ENCODE peak calls at places on chromosomes 7 and 10, in seven cellular contexts. W, H, M, I, Z, R and S are unnamed samples.

GRCh38 chr10:22681783-22682183 is 32.6 kb downstream of the PIP4K2A start:
- DNase-seq in M (peak), Z (no peak), I (peak), H (no peak), R (peak), W (no peak), S (no peak)

GRCh38 chr7:123847868-123848267 is 2.9 kb downstream of the HYAL4 start:
- DNase-seq in H (no peak), R (no peak), M (peak), I (no peak), W (no peak), Z (no peak), S (no peak)

GRCh38 chr10:100319736-100320135 is 10.3 kb downstream of the PKD2L1 start:
- DNase-seq in W (peak), R (no peak), Z (no peak), H (no peak), M (peak), I (no peak), S (no peak)

GRCh38 chr10:127537924-127538323 is 11.2 kb upstream of the NPS start:
- DNase-seq in I (no peak), H (no peak), R (no peak), W (no peak), M (no peak), Z (no peak), S (no peak)

GRCh38 chr7:31776616-31777015 is 89.6 kb downstream of the PPP1R17 start:
- DNase-seq in M (no peak), I (no peak), R (peak), Z (no peak), W (no peak), H (peak), S (no peak)

GRCh38 chr7:128349121-128349825 is 5.6 kb upstream of the RBM28 start:
- DNase-seq in H (no peak), M (no peak), W (no peak), Z (no peak), I (no peak), R (no peak), S (no peak)

GRCh38 chr7:150405584-150406310 is 26.6 kb downstream of the ZNF775 start:
- DNase-seq in W (no peak), I (no peak), R (peak), M (peak), Z (no peak), H (peak), S (no peak)

GRCh38 chr7:152887779-152888178 is 128.2 kb downstream of the ACTR3B start:
- DNase-seq in H (no peak), M (no peak), Z (no peak), W (no peak), R (no peak), I (no peak), S (peak)

GRCh38 chr10:111360260-111360925 is 283.6 kb downstream of the ADRA2A start:
- DNase-seq in W (no peak), H (peak), M (peak), I (peak), R (peak), Z (no peak), S (peak)

GRCh38 chr10:8146650-8147049 is 92.2 kb downstream of the GATA3 start:
- DNase-seq in M (no peak), R (no peak), I (no peak), H (no peak), Z (no peak), W (no peak), S (no peak)

GRCh38 chr10:88450201-88450600 is 132.9 kb downstream of the RNLS start:
- DNase-seq in I (no peak), M (no peak), Z (no peak), H (no peak), W (no peak), R (no peak), S (no peak)

GRCh38 chr10:47371629-47372485 is 12.2 kb downstream of the ZNF488 start:
- DNase-seq in Z (no peak), W (no peak), M (no peak), H (peak), R (no peak), I (no peak), S (peak)

GRCh38 chr10:85614981-85615380 is 751.6 kb downstream of the GRID1 start:
- DNase-seq in M (no peak), W (no peak), H (no peak), I (no peak), Z (no peak), R (no peak), S (no peak)

GRCh38 chr7:100484636-100485114 is 948 bp downstream of the NYAP1 start:
- DNase-seq in H (no peak), M (peak), I (no peak), W (no peak), R (no peak), Z (no peak), S (no peak)

GRCh38 chr7:37065779-37066271 is 341.5 kb upstream of the AOAH start:
- DNase-seq in H (no peak), I (no peak), M (no peak), R (no peak), Z (no peak), W (no peak), S (no peak)

GRCh38 chr10:30742471-30742870 is 112.9 kb upstream of the LYZL2 start:
- DNase-seq in Z (no peak), H (no peak), I (no peak), R (no peak), M (no peak), W (no peak), S (no peak)

GRCh38 chr10:88101666-88102065 is 238.2 kb downstream of the PTEN start:
- DNase-seq in H (no peak), I (no peak), R (no peak), W (no peak), Z (no peak), M (no peak), S (no peak)

GRCh38 chr10:380313-380955 is 245.2 kb downstream of the ZMYND11 start:
- DNase-seq in M (no peak), R (no peak), H (no peak), I (no peak), W (no peak), Z (no peak), S (peak)

GRCh38 chr7:139692723-139693122 is 85.1 kb downstream of the HIPK2 start:
- DNase-seq in I (no peak), H (no peak), M (no peak), Z (no peak), W (no peak), R (no peak), S (peak)

GRCh38 chr7:141243368-141243767 is 169.5 kb downstream of the TMEM178B start:
- DNase-seq in W (no peak), H (no peak), M (no peak), I (no peak), R (no peak), Z (no peak), S (no peak)

GRCh38 chr7:135575296-135575695 is 17.6 kb downstream of the NUP205 start:
- DNase-seq in M (no peak), H (no peak), R (no peak), Z (no peak), W (no peak), I (no peak), S (no peak)